ENCODE peak calls at places on chromosomes 4 and X, in four cellular contexts. I is left lung, U is K562, D is IMR-90. F is an unnamed sample.

GRCh38 chr4:8540072-8540471 is 40.1 kb upstream of the GPR78 start:
- DNase-seq in U (no peak), D (no peak), I (peak), F (no peak)

GRCh38 chrX:151974336-151975227 is at the start of gene GABRE:
- DNase-seq in I (peak), U (peak), D (no peak), F (peak)

GRCh38 chr4:82372874-82373815 is 646 bp downstream of the HNRNPD start:
- DNase-seq in D (peak), U (peak), I (peak), F (peak)

GRCh38 chr4:125013891-125014290 is 300.9 kb upstream of the FAT4 start:
- DNase-seq in D (peak), U (no peak), I (no peak), F (no peak)

GRCh38 chr4:107183155-107183774 is 147.2 kb upstream of the DKK2 start:
- DNase-seq in I (no peak), D (peak), U (peak), F (no peak)

GRCh38 chr4:77385124-77385969 is 220.3 kb upstream of the CXCL13 start:
- DNase-seq in U (peak), D (peak), I (peak), F (peak)

GRCh38 chr4:9811796-9812195 is 30.4 kb downstream of the DRD5 start:
- DNase-seq in U (no peak), D (no peak), I (no peak), F (no peak)

GRCh38 chr4:176340871-176341685 is 21.3 kb downstream of the SPCS3 start:
- DNase-seq in D (peak), U (peak), I (no peak), F (no peak)

GRCh38 chr4:185394568-185395254 is 1.0 kb downstream of the LRP2BP start:
- DNase-seq in U (peak), D (no peak), I (no peak), F (no peak)

GRCh38 chr4:75547647-75548387 is 8.0 kb upstream of the ODAPH start:
- DNase-seq in I (no peak), U (peak), D (peak), F (peak)

GRCh38 chr4:139241086-139241783 is 38.8 kb downstream of the MGARP start:
- DNase-seq in I (no peak), D (no peak), U (no peak), F (no peak)

GRCh38 chr4:128371004-128371777 is 83.6 kb upstream of the PGRMC2 start:
- DNase-seq in I (no peak), U (no peak), D (peak), F (no peak)

GRCh38 chr4:25862411-25863346 is at the start of gene SEL1L3:
- DNase-seq in D (no peak), I (peak), U (peak), F (peak)

GRCh38 chr4:766152-766515 is 59.8 kb downstream of the CPLX1 start:
- DNase-seq in U (no peak), D (peak), I (no peak), F (no peak)

GRCh38 chr4:16270654-16271328 is 44.5 kb upstream of the TAPT1 start:
- DNase-seq in I (no peak), U (peak), D (no peak), F (no peak)

DNA sequence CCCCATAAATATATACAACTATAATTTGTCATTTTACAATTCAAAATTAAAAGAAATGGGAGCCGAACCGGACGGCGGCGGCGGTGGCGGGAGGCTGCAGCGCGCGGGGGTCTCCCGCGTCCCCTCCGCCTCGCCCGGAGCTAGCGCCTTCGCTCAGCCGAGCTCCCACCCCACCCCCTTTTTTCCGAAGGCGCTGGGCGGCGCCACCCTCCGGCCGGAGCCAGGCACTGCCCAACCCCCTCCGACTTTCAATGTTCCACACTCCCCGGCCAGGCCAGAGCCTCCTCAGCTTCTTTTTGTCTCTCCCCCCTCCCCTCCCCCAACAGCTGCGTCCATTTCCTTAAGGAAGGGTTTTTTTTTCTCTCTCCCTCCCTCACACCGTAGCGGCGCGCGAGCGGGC is 214.1 kb upstream of the GEMIN8 start:
- DNase-seq in I (no peak), U (no peak), D (no peak), F (no peak)
- TF ChIP-seq CTCF in I (no peak), U (no peak), D (no peak), F (no peak)

DNA sequence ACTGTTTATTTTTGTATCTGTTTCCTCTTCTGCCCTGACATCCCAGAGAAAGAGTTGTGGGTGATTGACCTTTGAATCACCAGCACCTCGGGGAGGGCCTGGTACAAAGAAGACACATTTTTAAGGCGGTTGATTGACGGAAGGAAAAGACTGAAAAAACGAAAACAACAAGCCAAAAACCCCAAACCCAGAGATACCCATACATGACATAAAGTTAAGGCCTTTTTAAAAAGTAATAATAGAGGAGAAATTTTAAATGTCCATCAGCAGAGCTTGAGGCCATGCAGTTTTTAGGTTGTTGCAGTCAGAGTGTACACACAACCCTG is 110.0 kb downstream of the GNL3L start:
- DNase-seq in D (no peak), I (no peak), U (peak), F (no peak)
- TF ChIP-seq CTCF in D (no peak), I (no peak), U (no peak), F (peak)

GRCh38 chr4:172311682-172312081 is 498.5 kb downstream of the GALNTL6 start:
- DNase-seq in I (no peak), U (no peak), D (no peak), F (no peak)
- TF ChIP-seq CTCF in I (no peak), U (no peak), D (no peak), F (no peak)

GRCh38 chrX:40083120-40083978 is 14.4 kb downstream of the BCOR start:
- DNase-seq in I (peak), U (peak), D (no peak), F (no peak)
- TF ChIP-seq CTCF in I (no peak), U (no peak), D (no peak), F (no peak)

GRCh38 chr4:4260185-4260751 is 12.2 kb upstream of the TMEM128 start:
- DNase-seq in D (peak), I (no peak), U (peak), F (no peak)
- TF ChIP-seq CTCF in D (peak), I (no peak), U (peak), F (no peak)

GRCh38 chr4:53421791-53422190 is 44.4 kb downstream of the FIP1L1 start:
- DNase-seq in U (no peak), I (no peak), D (no peak), F (no peak)
- TF ChIP-seq CTCF in U (no peak), I (no peak), D (no peak), F (no peak)

F was measured in mesothelial cell of epicardium.